ENCODE peak calls at places on chromosome 9, in four cellular contexts. Y, U, O and D are unnamed samples.

GRCh38 chr9:109852561-109852960 is 72.6 kb downstream of the PALM2AKAP2 start:
- DNase-seq in Y (no peak), U (no peak), O (no peak), D (no peak)

GRCh38 chr9:21728781-21729180 is 73.7 kb upstream of the MTAP start:
- DNase-seq in Y (no peak), U (no peak), O (no peak), D (no peak)

GRCh38 chr9:115157245-115157674 is 39.3 kb upstream of the TNC start:
- DNase-seq in Y (peak), U (peak), O (peak), D (no peak)

GRCh38 chr9:126307306-126308061 is 19.1 kb upstream of the MVB12B start:
- DNase-seq in Y (no peak), U (no peak), O (no peak), D (no peak)

GRCh38 chr9:128207076-128207731 is 4.0 kb downstream of the DNM1 start:
- DNase-seq in Y (no peak), U (no peak), O (no peak), D (no peak)

GRCh38 chr9:124771867-124772621 is 933 bp upstream of the NR6A1 start:
- DNase-seq in Y (no peak), U (peak), O (peak), D (no peak)

GRCh38 chr9:128192601-128193371 is 1.4 kb upstream of the CIZ1 start:
- DNase-seq in Y (peak), U (peak), O (peak), D (peak)

GRCh38 chr9:115006660-115007059 is 76.3 kb upstream of the TNFSF8 start:
- DNase-seq in Y (no peak), U (no peak), O (no peak), D (no peak)

GRCh38 chr9:84139296-84140100 is 158.9 kb downstream of the RMI1 start:
- DNase-seq in Y (peak), U (no peak), O (peak), D (peak)

GRCh38 chr9:6270896-6271295 is 55.3 kb downstream of the IL33 start:
- DNase-seq in Y (no peak), U (no peak), O (no peak), D (no peak)

GRCh38 chr9:115008536-115008935 is 78.1 kb upstream of the TNFSF8 start:
- DNase-seq in Y (peak), U (no peak), O (peak), D (no peak)

GRCh38 chr9:12880406-12881016 is 105.7 kb downstream of the LURAP1L start:
- DNase-seq in Y (no peak), U (no peak), O (no peak), D (no peak)

GRCh38 chr9:69818946-69819345 is 1.7 kb upstream of the CFAP95 start:
- DNase-seq in Y (no peak), U (no peak), O (no peak), D (no peak)

GRCh38 chr9:93471135-93471534 is 17.8 kb upstream of the FAM120AOS start:
- DNase-seq in Y (no peak), U (no peak), O (no peak), D (no peak)
- TF ChIP-seq CTCF in Y (no peak), U (no peak), O (no peak), D (no peak)

GRCh38 chr9:98208635-98209034 is 16.2 kb upstream of the CORO2A start:
- DNase-seq in Y (no peak), U (no peak), O (no peak), D (no peak)

GRCh38 chr9:98209530-98209929 is 17.1 kb upstream of the CORO2A start:
- DNase-seq in Y (no peak), U (no peak), O (no peak), D (no peak)

GRCh38 chr9:98210435-98210834 is 18.0 kb upstream of the CORO2A start:
- DNase-seq in Y (no peak), U (no peak), O (no peak), D (no peak)

GRCh38 chr9:98206754-98207153 is 14.3 kb upstream of the CORO2A start:
- DNase-seq in Y (no peak), U (no peak), O (no peak), D (no peak)

DNA sequence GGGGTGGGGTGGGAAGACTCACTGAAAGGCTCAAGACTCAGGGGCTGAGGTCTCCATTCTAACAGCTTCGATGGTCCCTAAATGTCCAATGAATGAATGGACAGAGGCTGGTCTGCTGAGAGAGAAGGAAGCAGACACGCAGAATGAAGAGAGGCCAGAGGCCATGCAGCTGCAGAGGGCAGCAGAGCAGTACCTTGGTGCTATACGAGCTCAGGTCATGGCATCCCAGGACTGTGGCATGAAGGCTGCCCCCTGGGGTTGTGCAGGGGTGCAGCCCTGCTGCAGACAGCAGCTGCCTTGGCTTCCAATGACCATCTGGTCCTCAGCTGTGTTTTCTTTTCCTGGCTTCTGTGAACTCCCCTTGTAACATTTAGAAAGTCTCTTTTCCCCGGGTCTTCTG is 15.2 kb upstream of the CORO2A start:
- DNase-seq in Y (no peak), U (no peak), O (no peak), D (no peak)
- TF ChIP-seq CTCF in Y (peak), U (peak), O (no peak), D (no peak)

GRCh38 chr9:75910716-75911115 is 20.2 kb downstream of the PCSK5 start:
- DNase-seq in Y (no peak), U (no peak), O (no peak), D (no peak)
- TF ChIP-seq CTCF in Y (no peak), U (no peak), O (no peak), D (no peak)

DNA sequence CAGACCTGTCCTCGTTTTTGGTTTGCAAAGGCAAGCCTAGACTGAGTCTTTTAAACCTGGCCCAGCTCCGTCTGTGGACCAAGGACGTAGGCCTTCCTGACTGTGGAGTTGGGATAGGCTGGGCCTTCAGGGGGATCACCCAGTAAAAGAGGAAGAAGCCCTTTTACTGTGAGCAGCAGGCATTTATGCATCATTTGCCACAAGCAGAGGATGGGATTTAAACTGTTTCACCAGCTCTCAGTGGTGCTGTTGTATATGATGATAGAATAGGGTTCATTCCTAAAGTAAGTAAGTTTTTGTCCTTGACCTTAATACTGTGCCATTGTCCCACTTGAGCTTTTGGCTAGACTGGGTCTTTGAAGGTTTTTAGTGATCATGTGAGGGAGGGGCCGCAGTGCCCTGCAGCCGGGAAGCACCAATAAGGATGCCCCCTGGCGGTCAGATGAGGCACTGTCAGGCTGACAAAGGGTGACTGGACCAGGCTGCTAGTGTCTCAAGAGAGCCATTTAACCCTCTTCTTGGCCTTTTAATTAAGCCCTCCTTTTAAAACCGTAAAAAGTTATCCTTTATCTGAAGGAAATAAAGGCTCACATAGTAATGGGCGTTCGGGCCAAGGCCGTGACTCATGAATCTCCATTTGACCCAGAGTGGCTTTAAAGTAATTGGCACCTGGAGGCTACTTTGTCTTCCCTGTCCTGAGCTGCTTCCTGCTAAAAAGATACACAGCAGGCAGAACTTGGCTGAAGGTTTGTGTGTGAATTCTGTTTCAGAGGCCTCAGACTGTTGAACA is 74.0 kb downstream of the UBAP1 start:
- DNase-seq in Y (no peak), U (peak), O (peak), D (no peak)
- TF ChIP-seq CTCF in Y (peak), U (peak), O (peak), D (peak)